ENCODE peak calls at places on chromosomes 6 and 20, in nine cellular contexts. One of them, this sample, is unnamed.
A peak's percentile ranks its signal among the peaks of the same experiment; 100 is the strongest.

GRCh38 chr6:170522565-170523183 is 30.4 kb downstream of the PSMB1 start:
- DNase-seq in RKO: peak; percentile 15
- DNase-seq in heart right ventricle: no peak
- DNase-seq in HFFc6: no peak
- DNase-seq in NCI-H524: peak; percentile 80
- DNase-seq in Kasumi-1: peak; percentile 37
- DNase-seq in GM19239: no peak
- DNase-seq in caudate nucleus: no peak
- DNase-seq in adipocyte: peak; percentile 18
- DNase-seq in this sample: no peak

GRCh38 chr6:27472182-27472616 is 706 bp downstream of the ZNF184 start:
- DNase-seq in HFFc6: peak; percentile 68
- DNase-seq in adipocyte: peak; percentile 86
- DNase-seq in heart right ventricle: no peak
- DNase-seq in caudate nucleus: no peak
- DNase-seq in GM19239: no peak
- DNase-seq in NCI-H524: peak; percentile 77
- DNase-seq in Kasumi-1: peak; percentile 73
- DNase-seq in RKO: peak; percentile 95
- DNase-seq in this sample: peak; percentile 73

GRCh38 chr20:2130668-2131067 is 29.0 kb downstream of the STK35 start:
- DNase-seq in RKO: no peak
- DNase-seq in NCI-H524: no peak
- DNase-seq in Kasumi-1: no peak
- DNase-seq in adipocyte: no peak
- DNase-seq in heart right ventricle: no peak
- DNase-seq in caudate nucleus: no peak
- DNase-seq in HFFc6: no peak
- DNase-seq in GM19239: no peak
- DNase-seq in this sample: no peak

GRCh38 chr6:6875818-6876470 is 231.8 kb upstream of the RREB1 start:
- DNase-seq in heart right ventricle: no peak
- DNase-seq in adipocyte: peak; percentile 40
- DNase-seq in HFFc6: peak; percentile 88
- DNase-seq in RKO: peak; percentile 66
- DNase-seq in NCI-H524: no peak
- DNase-seq in caudate nucleus: no peak
- DNase-seq in Kasumi-1: peak; percentile 13
- DNase-seq in GM19239: no peak
- DNase-seq in this sample: no peak

GRCh38 chr6:89379281-89379680 is 26.8 kb upstream of the UBE2J1 start:
- DNase-seq in adipocyte: no peak
- DNase-seq in GM19239: no peak
- DNase-seq in RKO: no peak
- DNase-seq in heart right ventricle: no peak
- DNase-seq in caudate nucleus: no peak
- DNase-seq in NCI-H524: no peak
- DNase-seq in Kasumi-1: peak; percentile 85
- DNase-seq in HFFc6: no peak
- DNase-seq in this sample: no peak

GRCh38 chr6:129331450-129332138 is 378.4 kb downstream of the ARHGAP18 start:
- DNase-seq in Kasumi-1: no peak
- DNase-seq in NCI-H524: no peak
- DNase-seq in GM19239: no peak
- DNase-seq in caudate nucleus: no peak
- DNase-seq in heart right ventricle: no peak
- DNase-seq in HFFc6: peak; percentile 17
- DNase-seq in RKO: peak; percentile 9
- DNase-seq in adipocyte: peak; percentile 19
- DNase-seq in this sample: no peak

GRCh38 chr6:166553563-166554271 is 32.8 kb downstream of the RAMACL start:
- DNase-seq in RKO: peak; percentile 60
- DNase-seq in NCI-H524: no peak
- DNase-seq in heart right ventricle: no peak
- DNase-seq in GM19239: no peak
- DNase-seq in HFFc6: peak; percentile 90
- DNase-seq in Kasumi-1: no peak
- DNase-seq in caudate nucleus: no peak
- DNase-seq in adipocyte: peak; percentile 72
- DNase-seq in this sample: no peak

GRCh38 chr20:45965169-45966002 is 6.6 kb downstream of the ZNF335 start:
- DNase-seq in caudate nucleus: no peak
- DNase-seq in HFFc6: no peak
- DNase-seq in RKO: no peak
- DNase-seq in GM19239: no peak
- DNase-seq in heart right ventricle: no peak
- DNase-seq in adipocyte: no peak
- DNase-seq in NCI-H524: no peak
- DNase-seq in Kasumi-1: no peak
- DNase-seq in this sample: no peak

GRCh38 chr6:95318137-95318536 is 259.2 kb upstream of the MANEA start:
- DNase-seq in GM19239: no peak
- DNase-seq in NCI-H524: peak; percentile 87
- DNase-seq in RKO: no peak
- DNase-seq in heart right ventricle: no peak
- DNase-seq in HFFc6: no peak
- DNase-seq in Kasumi-1: no peak
- DNase-seq in caudate nucleus: no peak
- DNase-seq in adipocyte: no peak
- DNase-seq in this sample: no peak

GRCh38 chr6:19472168-19472567 is 365.0 kb upstream of the ID4 start:
- DNase-seq in Kasumi-1: no peak
- DNase-seq in heart right ventricle: no peak
- DNase-seq in NCI-H524: no peak
- DNase-seq in caudate nucleus: no peak
- DNase-seq in adipocyte: peak; percentile 91
- DNase-seq in HFFc6: peak; percentile 90
- DNase-seq in GM19239: no peak
- DNase-seq in RKO: no peak
- DNase-seq in this sample: no peak

GRCh38 chr6:56713285-56713684 is 70.6 kb upstream of the DST start:
- DNase-seq in GM19239: no peak
- DNase-seq in RKO: peak; percentile 79
- DNase-seq in HFFc6: peak; percentile 84
- DNase-seq in heart right ventricle: no peak
- DNase-seq in caudate nucleus: no peak
- DNase-seq in NCI-H524: peak; percentile 39
- DNase-seq in adipocyte: peak; percentile 84
- DNase-seq in Kasumi-1: no peak
- DNase-seq in this sample: no peak

GRCh38 chr6:134686071-134686470 is 263.8 kb downstream of the ALDH8A1 start:
- DNase-seq in GM19239: no peak
- DNase-seq in HFFc6: no peak
- DNase-seq in NCI-H524: no peak
- DNase-seq in adipocyte: no peak
- DNase-seq in caudate nucleus: no peak
- DNase-seq in RKO: peak; percentile 35
- DNase-seq in Kasumi-1: no peak
- DNase-seq in heart right ventricle: no peak
- DNase-seq in this sample: no peak

GRCh38 chr20:51128198-51128597 is 105.3 kb upstream of the KCNG1 start:
- DNase-seq in adipocyte: peak; percentile 71
- DNase-seq in NCI-H524: no peak
- DNase-seq in HFFc6: peak; percentile 78
- DNase-seq in GM19239: no peak
- DNase-seq in Kasumi-1: no peak
- DNase-seq in heart right ventricle: no peak
- DNase-seq in caudate nucleus: no peak
- DNase-seq in RKO: peak; percentile 78
- DNase-seq in this sample: no peak

GRCh38 chr20:62736407-62737071 is 27.9 kb downstream of the NTSR1 start:
- DNase-seq in HFFc6: no peak
- DNase-seq in RKO: peak; percentile 82
- DNase-seq in adipocyte: no peak
- DNase-seq in NCI-H524: peak; percentile 37
- DNase-seq in caudate nucleus: no peak
- DNase-seq in Kasumi-1: no peak
- DNase-seq in heart right ventricle: no peak
- DNase-seq in GM19239: no peak
- DNase-seq in this sample: no peak

GRCh38 chr20:3842332-3842930 is 4.2 kb upstream of the MAVS start:
- DNase-seq in adipocyte: no peak
- DNase-seq in RKO: no peak
- DNase-seq in GM19239: no peak
- DNase-seq in HFFc6: no peak
- DNase-seq in NCI-H524: no peak
- DNase-seq in heart right ventricle: no peak
- DNase-seq in caudate nucleus: no peak
- DNase-seq in Kasumi-1: no peak
- DNase-seq in this sample: no peak

GRCh38 chr20:47357296-47358051 is 975 bp upstream of the ZMYND8 start:
- DNase-seq in GM19239: peak; percentile 25
- DNase-seq in NCI-H524: peak; percentile 89
- DNase-seq in caudate nucleus: peak; percentile 44
- DNase-seq in heart right ventricle: peak; percentile 80
- DNase-seq in HFFc6: peak; percentile 91
- DNase-seq in adipocyte: peak; percentile 84
- DNase-seq in RKO: no peak
- DNase-seq in Kasumi-1: peak; percentile 97
- DNase-seq in this sample: peak; percentile 59

GRCh38 chr20:22403860-22404608 is 180.3 kb downstream of the FOXA2 start:
- DNase-seq in Kasumi-1: no peak
- DNase-seq in caudate nucleus: no peak
- DNase-seq in RKO: no peak
- DNase-seq in GM19239: no peak
- DNase-seq in NCI-H524: no peak
- DNase-seq in heart right ventricle: no peak
- DNase-seq in HFFc6: no peak
- DNase-seq in adipocyte: no peak
- DNase-seq in this sample: no peak

GRCh38 chr6:15837205-15837604 is 174.4 kb upstream of the DTNBP1 start:
- DNase-seq in HFFc6: no peak
- DNase-seq in heart right ventricle: no peak
- DNase-seq in Kasumi-1: no peak
- DNase-seq in GM19239: no peak
- DNase-seq in NCI-H524: no peak
- DNase-seq in RKO: no peak
- DNase-seq in caudate nucleus: no peak
- DNase-seq in adipocyte: no peak
- DNase-seq in this sample: no peak

GRCh38 chr6:24402697-24403500 is at the start of gene MRS2:
- DNase-seq in adipocyte: peak; percentile 69
- DNase-seq in Kasumi-1: peak; percentile 59
- DNase-seq in caudate nucleus: peak; percentile 69
- DNase-seq in GM19239: peak; percentile 67
- DNase-seq in RKO: peak; percentile 80
- DNase-seq in HFFc6: peak; percentile 63
- DNase-seq in heart right ventricle: peak; percentile 86
- DNase-seq in NCI-H524: peak; percentile 84
- DNase-seq in this sample: peak; percentile 85

GRCh38 chr6:153088796-153089195 is 42.3 kb downstream of the RGS17 start:
- DNase-seq in adipocyte: no peak
- DNase-seq in heart right ventricle: no peak
- DNase-seq in GM19239: no peak
- DNase-seq in HFFc6: no peak
- DNase-seq in RKO: no peak
- DNase-seq in Kasumi-1: no peak
- DNase-seq in NCI-H524: no peak
- DNase-seq in caudate nucleus: no peak
- DNase-seq in this sample: no peak

GRCh38 chr6:45830441-45831139 is 185.1 kb downstream of the CLIC5 start:
- DNase-seq in adipocyte: no peak
- DNase-seq in HFFc6: no peak
- DNase-seq in heart right ventricle: no peak
- DNase-seq in NCI-H524: no peak
- DNase-seq in Kasumi-1: peak; percentile 61
- DNase-seq in RKO: no peak
- DNase-seq in GM19239: peak; percentile 65
- DNase-seq in caudate nucleus: no peak
- DNase-seq in this sample: no peak

GRCh38 chr6:18510644-18511033 is 123.5 kb downstream of the RNF144B start:
- DNase-seq in GM19239: no peak
- DNase-seq in heart right ventricle: no peak
- DNase-seq in RKO: no peak
- DNase-seq in adipocyte: no peak
- DNase-seq in HFFc6: no peak
- DNase-seq in caudate nucleus: no peak
- DNase-seq in NCI-H524: no peak
- DNase-seq in Kasumi-1: no peak
- DNase-seq in this sample: no peak

GRCh38 chr20:64158346-64159285 is 5.6 kb upstream of the MYT1 start:
- DNase-seq in caudate nucleus: no peak
- DNase-seq in RKO: peak; percentile 19
- DNase-seq in GM19239: no peak
- DNase-seq in adipocyte: no peak
- DNase-seq in HFFc6: no peak
- DNase-seq in Kasumi-1: no peak
- DNase-seq in heart right ventricle: no peak
- DNase-seq in NCI-H524: no peak
- DNase-seq in this sample: no peak

GRCh38 chr20:47950103-47950502 is 164.8 kb upstream of the SULF2 start:
- DNase-seq in adipocyte: peak; percentile 46
- DNase-seq in caudate nucleus: no peak
- DNase-seq in NCI-H524: no peak
- DNase-seq in heart right ventricle: no peak
- DNase-seq in RKO: peak; percentile 22
- DNase-seq in HFFc6: no peak
- DNase-seq in Kasumi-1: no peak
- DNase-seq in GM19239: no peak
- DNase-seq in this sample: no peak

GRCh38 chr20:12535770-12536169 is 473.0 kb upstream of the SPTLC3 start:
- DNase-seq in HFFc6: no peak
- DNase-seq in RKO: no peak
- DNase-seq in heart right ventricle: no peak
- DNase-seq in caudate nucleus: no peak
- DNase-seq in Kasumi-1: no peak
- DNase-seq in NCI-H524: no peak
- DNase-seq in GM19239: no peak
- DNase-seq in adipocyte: no peak
- DNase-seq in this sample: no peak

GRCh38 chr6:16964553-16965499 is 137.0 kb upstream of the STMND1 start:
- DNase-seq in Kasumi-1: peak; percentile 66
- DNase-seq in RKO: peak; percentile 13
- DNase-seq in HFFc6: peak; percentile 80
- DNase-seq in NCI-H524: peak; percentile 69
- DNase-seq in adipocyte: peak; percentile 87
- DNase-seq in caudate nucleus: peak; percentile 32
- DNase-seq in heart right ventricle: peak; percentile 70
- DNase-seq in GM19239: peak; percentile 22
- DNase-seq in this sample: peak; percentile 72

GRCh38 chr20:10469599-10469998 is 34.5 kb downstream of the SLX4IP start:
- DNase-seq in Kasumi-1: peak; percentile 83
- DNase-seq in heart right ventricle: no peak
- DNase-seq in GM19239: no peak
- DNase-seq in NCI-H524: peak; percentile 83
- DNase-seq in adipocyte: peak; percentile 86
- DNase-seq in RKO: peak; percentile 28
- DNase-seq in HFFc6: peak; percentile 70
- DNase-seq in caudate nucleus: no peak
- DNase-seq in this sample: no peak

GRCh38 chr6:138182939-138183791 is 21.4 kb downstream of the ARFGEF3 start:
- DNase-seq in HFFc6: no peak
- DNase-seq in RKO: no peak
- DNase-seq in heart right ventricle: no peak
- DNase-seq in Kasumi-1: no peak
- DNase-seq in GM19239: no peak
- DNase-seq in adipocyte: no peak
- DNase-seq in caudate nucleus: peak; percentile 34
- DNase-seq in NCI-H524: peak; percentile 30
- DNase-seq in this sample: no peak

GRCh38 chr6:128319946-128320345 is 200.5 kb downstream of the PTPRK start:
- DNase-seq in HFFc6: no peak
- DNase-seq in adipocyte: no peak
- DNase-seq in GM19239: no peak
- DNase-seq in NCI-H524: peak; percentile 38
- DNase-seq in RKO: no peak
- DNase-seq in heart right ventricle: no peak
- DNase-seq in Kasumi-1: no peak
- DNase-seq in caudate nucleus: no peak
- DNase-seq in this sample: no peak

GRCh38 chr6:56040271-56040670 is 164.9 kb upstream of the BMP5 start:
- DNase-seq in adipocyte: peak; percentile 80
- DNase-seq in Kasumi-1: no peak
- DNase-seq in HFFc6: no peak
- DNase-seq in caudate nucleus: no peak
- DNase-seq in heart right ventricle: no peak
- DNase-seq in NCI-H524: no peak
- DNase-seq in GM19239: no peak
- DNase-seq in RKO: no peak
- DNase-seq in this sample: no peak

GRCh38 chr6:141618180-141618581 is 514.5 kb upstream of the GJE1 start:
- DNase-seq in NCI-H524: no peak
- DNase-seq in Kasumi-1: no peak
- DNase-seq in GM19239: no peak
- DNase-seq in caudate nucleus: no peak
- DNase-seq in heart right ventricle: no peak
- DNase-seq in adipocyte: no peak
- DNase-seq in HFFc6: no peak
- DNase-seq in RKO: no peak
- DNase-seq in this sample: no peak

This sample was measured in CD8-positive, alpha-beta T cell.